ENCODE peak calls at places on chromosomes 12 and 14, in four cellular contexts. One of them, this sample, is unnamed.

GRCh38 chr12:107329569-107330324 is 236.4 kb upstream of the CRY1 start:
- DNase-seq in SJSA1: no peak
- DNase-seq in cardiac fibroblast: peak
- DNase-seq in NCI-H1105 treated with DMSO at 0.1 percent for 48 hours: no peak
- DNase-seq in this sample: no peak

GRCh38 chr12:38998887-38999482 is 93.6 kb upstream of the CPNE8 start:
- DNase-seq in SJSA1: no peak
- DNase-seq in cardiac fibroblast: no peak
- DNase-seq in NCI-H1105 treated with DMSO at 0.1 percent for 48 hours: no peak
- DNase-seq in this sample: no peak

GRCh38 chr12:124901003-124901402 is 13.4 kb downstream of the UBC start:
- DNase-seq in SJSA1: no peak
- DNase-seq in cardiac fibroblast: no peak
- DNase-seq in NCI-H1105 treated with DMSO at 0.1 percent for 48 hours: no peak
- DNase-seq in this sample: peak

GRCh38 chr12:86727151-86727550 is 471.0 kb upstream of the MGAT4C start:
- DNase-seq in SJSA1: no peak
- DNase-seq in cardiac fibroblast: peak
- DNase-seq in NCI-H1105 treated with DMSO at 0.1 percent for 48 hours: peak
- DNase-seq in this sample: no peak

GRCh38 chr12:64893961-64894360 is 69.5 kb downstream of the TBC1D30 start:
- DNase-seq in SJSA1: no peak
- DNase-seq in cardiac fibroblast: peak
- DNase-seq in NCI-H1105 treated with DMSO at 0.1 percent for 48 hours: no peak
- DNase-seq in this sample: no peak

GRCh38 chr12:111409403-111410228 is 3.9 kb downstream of the SH2B3 start:
- DNase-seq in SJSA1: peak
- DNase-seq in cardiac fibroblast: peak
- DNase-seq in NCI-H1105 treated with DMSO at 0.1 percent for 48 hours: no peak
- DNase-seq in this sample: no peak

GRCh38 chr12:76508128-76508661 is 51.4 kb downstream of the OSBPL8 start:
- DNase-seq in SJSA1: no peak
- DNase-seq in cardiac fibroblast: no peak
- DNase-seq in NCI-H1105 treated with DMSO at 0.1 percent for 48 hours: no peak
- DNase-seq in this sample: no peak

GRCh38 chr12:85866929-85867776 is 6.9 kb upstream of the NTS start:
- DNase-seq in SJSA1: no peak
- DNase-seq in cardiac fibroblast: peak
- DNase-seq in NCI-H1105 treated with DMSO at 0.1 percent for 48 hours: peak
- DNase-seq in this sample: peak

GRCh38 chr14:87131879-87132278 is 861.1 kb downstream of the GALC start:
- DNase-seq in SJSA1: no peak
- DNase-seq in cardiac fibroblast: peak
- DNase-seq in NCI-H1105 treated with DMSO at 0.1 percent for 48 hours: peak
- DNase-seq in this sample: no peak

GRCh38 chr12:19683178-19683927 is 244.1 kb downstream of the AEBP2 start:
- DNase-seq in SJSA1: no peak
- DNase-seq in cardiac fibroblast: peak
- DNase-seq in NCI-H1105 treated with DMSO at 0.1 percent for 48 hours: no peak
- DNase-seq in this sample: no peak

GRCh38 chr14:94009767-94010166 is 12.7 kb downstream of the CCDC197 start:
- DNase-seq in SJSA1: no peak
- DNase-seq in cardiac fibroblast: peak
- DNase-seq in NCI-H1105 treated with DMSO at 0.1 percent for 48 hours: peak
- DNase-seq in this sample: peak

GRCh38 chr12:100069795-100070194 is 72.9 kb downstream of the BLTP3B start:
- DNase-seq in SJSA1: no peak
- DNase-seq in cardiac fibroblast: no peak
- DNase-seq in NCI-H1105 treated with DMSO at 0.1 percent for 48 hours: no peak
- DNase-seq in this sample: no peak

GRCh38 chr14:80216818-80217217 is 5.5 kb upstream of the DIO2 start:
- DNase-seq in SJSA1: no peak
- DNase-seq in cardiac fibroblast: peak
- DNase-seq in NCI-H1105 treated with DMSO at 0.1 percent for 48 hours: no peak
- DNase-seq in this sample: no peak

GRCh38 chr14:52299692-52300278 is 14.3 kb upstream of the PTGER2 start:
- DNase-seq in SJSA1: no peak
- DNase-seq in cardiac fibroblast: peak
- DNase-seq in NCI-H1105 treated with DMSO at 0.1 percent for 48 hours: peak
- DNase-seq in this sample: peak

GRCh38 chr12:6363330-6364036 is 11.9 kb downstream of the SCNN1A start:
- DNase-seq in SJSA1: no peak
- DNase-seq in cardiac fibroblast: peak
- DNase-seq in NCI-H1105 treated with DMSO at 0.1 percent for 48 hours: no peak
- DNase-seq in this sample: peak

This sample was measured in RPMI8226.